ENCODE peak calls at places on chromosomes 12 and 14, in six cellular contexts. V is NCI-H1105 treated with DMSO at 0.1 percent for 48 hours, Y is lower leg skin, T is NCI-H1417, R is Calu3, P is endothelial cell. O is an unnamed sample.

GRCh38 chr14:58617619-58618018 is 20.1 kb upstream of the DACT1 start:
- DNase-seq in V (no peak), Y (no peak), T (no peak), R (no peak), P (no peak), O (no peak)

GRCh38 chr12:67893003-67893402 is 96.2 kb upstream of the IFNG-AS1 start:
- DNase-seq in V (no peak), Y (no peak), T (no peak), R (no peak), P (no peak), O (no peak)

GRCh38 chr12:20950248-20950647 is 139.7 kb downstream of the SLCO1B3 start:
- DNase-seq in V (peak; percentile 38), Y (no peak), T (peak; percentile 14), R (no peak), P (no peak), O (no peak)

GRCh38 chr14:77275041-77275854 is 4.2 kb upstream of the NGB start:
- DNase-seq in V (no peak), Y (no peak), T (no peak), R (no peak), P (no peak), O (no peak)

GRCh38 chr14:74333909-74334308 is 14.4 kb upstream of the VRTN start:
- DNase-seq in V (no peak), Y (no peak), T (no peak), R (no peak), P (no peak), O (peak; percentile 75)

GRCh38 chr14:28879571-28879970 is 113.0 kb downstream of the FOXG1 start:
- DNase-seq in V (no peak), Y (no peak), T (peak; percentile 82), R (no peak), P (no peak), O (no peak)

GRCh38 chr14:69662636-69663321 is 51.4 kb downstream of the SUSD6 start:
- DNase-seq in V (no peak), Y (no peak), T (no peak), R (no peak), P (no peak), O (no peak)

GRCh38 chr12:117118838-117119591 is 19.8 kb upstream of the TESC start:
- DNase-seq in V (no peak), Y (no peak), T (peak; percentile 45), R (no peak), P (no peak), O (no peak)

GRCh38 chr12:52878507-52879393 is 26.1 kb downstream of the KRT8 start:
- DNase-seq in V (no peak), Y (no peak), T (no peak), R (no peak), P (no peak), O (no peak)

GRCh38 chr12:125852679-125853078 is 787.4 kb downstream of the AACS start:
- DNase-seq in V (no peak), Y (no peak), T (no peak), R (no peak), P (no peak), O (no peak)

GRCh38 chr12:118432812-118433540 is 56.6 kb downstream of the SUDS3 start:
- DNase-seq in V (no peak), Y (no peak), T (no peak), R (no peak), P (no peak), O (no peak)

GRCh38 chr12:19183121-19183838 is 53.7 kb downstream of the PLEKHA5 start:
- DNase-seq in V (no peak), Y (no peak), T (no peak), R (no peak), P (no peak), O (no peak)

GRCh38 chr12:18363321-18363720 is 102.0 kb downstream of the PIK3C2G start:
- DNase-seq in V (no peak), Y (no peak), T (no peak), R (no peak), P (no peak), O (no peak)

GRCh38 chr14:70894868-70895267 is 12.4 kb upstream of the PCNX1 start:
- DNase-seq in V (no peak), Y (no peak), T (no peak), R (no peak), P (no peak), O (no peak)

GRCh38 chr12:121514184-121514742 is 66.6 kb downstream of the KDM2B start:
- DNase-seq in V (no peak), Y (no peak), T (no peak), R (no peak), P (no peak), O (no peak)

GRCh38 chr12:66959276-66959675 is 280.4 kb upstream of the GRIP1 start:
- DNase-seq in V (no peak), Y (no peak), T (no peak), R (no peak), P (no peak), O (no peak)